ENCODE peak calls at places on chromosomes 3 and 15, in seven cellular contexts. L is mucosa of descending colon, E is AG09309, P is BE2C, X is psoas muscle, C is pancreas, W is cardiac muscle cell. Z is an unnamed sample.
A peak's percentile ranks its signal among the peaks of the same experiment; 100 is the strongest.

GRCh38 chr3:42852443-42852842 is 23.2 kb downstream of the CYP8B1 start:
- DNase-seq in L (no peak), E (no peak), P (peak; percentile 8), X (no peak), C (no peak), W (no peak), Z (peak; percentile 14)

GRCh38 chr3:57837686-57838085 is 81.6 kb downstream of the SLMAP start:
- DNase-seq in L (no peak), E (no peak), P (no peak), X (no peak), C (no peak), W (no peak), Z (peak; percentile 65)

GRCh38 chr3:127484601-127485388 is 105.7 kb downstream of the TPRA1 start:
- DNase-seq in L (no peak), E (no peak), P (no peak), X (no peak), C (no peak), W (no peak), Z (no peak)

GRCh38 chr3:42605550-42606173 is 5.2 kb downstream of the NKTR start:
- DNase-seq in L (no peak), E (no peak), P (no peak), X (no peak), C (peak; percentile 41), W (no peak), Z (no peak)

GRCh38 chr15:97909291-97909891 is 51.1 kb upstream of the ARRDC4 start:
- DNase-seq in L (peak; percentile 83), E (peak; percentile 11), P (peak; percentile 67), X (peak; percentile 78), C (peak; percentile 51), W (peak; percentile 79), Z (peak; percentile 78)

GRCh38 chr15:89806565-89807550 is 7.8 kb downstream of the ANPEP start:
- DNase-seq in L (peak; percentile 51), E (no peak), P (no peak), X (peak; percentile 38), C (peak; percentile 95), W (no peak), Z (no peak)

GRCh38 chr3:55584716-55585368 is 97.7 kb upstream of the WNT5A start:
- DNase-seq in L (no peak), E (no peak), P (no peak), X (no peak), C (no peak), W (peak; percentile 49), Z (no peak)

GRCh38 chr15:43433160-43433559 is 59.8 kb downstream of the TP53BP1 start:
- DNase-seq in L (no peak), E (peak; percentile 21), P (no peak), X (no peak), C (no peak), W (no peak), Z (no peak)

GRCh38 chr15:51642696-51643095 is 20.1 kb upstream of the DMXL2 start:
- DNase-seq in L (no peak), E (no peak), P (no peak), X (no peak), C (no peak), W (no peak), Z (peak; percentile 73)

GRCh38 chr3:23288286-23288685 is 85.2 kb downstream of the UBE2E2 start:
- DNase-seq in L (no peak), E (no peak), P (no peak), X (no peak), C (no peak), W (peak; percentile 24), Z (peak; percentile 16)

GRCh38 chr3:48157215-48157840 is 30.9 kb downstream of the CDC25A start:
- DNase-seq in L (no peak), E (peak; percentile 14), P (no peak), X (no peak), C (no peak), W (no peak), Z (peak; percentile 43)

GRCh38 chr3:142866841-142867631 is 21.8 kb downstream of the PCOLCE2 start:
- DNase-seq in L (peak; percentile 10), E (no peak), P (peak; percentile 60), X (no peak), C (peak; percentile 45), W (no peak), Z (peak; percentile 93)

GRCh38 chr3:106083854-106084253 is 215.0 kb upstream of the CBLB start:
- DNase-seq in L (no peak), E (no peak), P (no peak), X (no peak), C (no peak), W (no peak), Z (no peak)

GRCh38 chr3:42713747-42714146 is 11.1 kb upstream of the HHATL start:
- DNase-seq in L (no peak), E (no peak), P (no peak), X (no peak), C (no peak), W (peak; percentile 7), Z (no peak)

GRCh38 chr3:134353171-134353825 is 20.9 kb downstream of the AMOTL2 start:
- DNase-seq in L (no peak), E (no peak), P (no peak), X (peak; percentile 51), C (no peak), W (no peak), Z (no peak)

GRCh38 chr15:63501256-63502089 is 2.9 kb upstream of the USP3 start:
- DNase-seq in L (peak; percentile 84), E (peak; percentile 85), P (no peak), X (peak; percentile 86), C (peak; percentile 83), W (peak; percentile 37), Z (peak; percentile 86)

GRCh38 chr15:79308874-79309273 is 2.0 kb upstream of the TMED3 start:
- DNase-seq in L (no peak), E (no peak), P (no peak), X (no peak), C (no peak), W (no peak), Z (no peak)

GRCh38 chr3:141840737-141841544 is 35.5 kb upstream of the ATP1B3 start:
- DNase-seq in L (no peak), E (no peak), P (no peak), X (no peak), C (no peak), W (no peak), Z (peak; percentile 71)

GRCh38 chr3:60260546-60260945 is 990.7 kb downstream of the FHIT start:
- DNase-seq in L (no peak), E (no peak), P (no peak), X (no peak), C (no peak), W (no peak), Z (no peak)

GRCh38 chr15:68427961-68428360 is 4.0 kb downstream of the ITGA11 start:
- DNase-seq in L (no peak), E (no peak), P (no peak), X (no peak), C (no peak), W (no peak), Z (no peak)

GRCh38 chr3:42501321-42501680 is 1.1 kb upstream of the VIPR1 start:
- DNase-seq in L (no peak), E (no peak), P (no peak), X (no peak), C (peak; percentile 14), W (peak; percentile 55), Z (no peak)

DNA sequence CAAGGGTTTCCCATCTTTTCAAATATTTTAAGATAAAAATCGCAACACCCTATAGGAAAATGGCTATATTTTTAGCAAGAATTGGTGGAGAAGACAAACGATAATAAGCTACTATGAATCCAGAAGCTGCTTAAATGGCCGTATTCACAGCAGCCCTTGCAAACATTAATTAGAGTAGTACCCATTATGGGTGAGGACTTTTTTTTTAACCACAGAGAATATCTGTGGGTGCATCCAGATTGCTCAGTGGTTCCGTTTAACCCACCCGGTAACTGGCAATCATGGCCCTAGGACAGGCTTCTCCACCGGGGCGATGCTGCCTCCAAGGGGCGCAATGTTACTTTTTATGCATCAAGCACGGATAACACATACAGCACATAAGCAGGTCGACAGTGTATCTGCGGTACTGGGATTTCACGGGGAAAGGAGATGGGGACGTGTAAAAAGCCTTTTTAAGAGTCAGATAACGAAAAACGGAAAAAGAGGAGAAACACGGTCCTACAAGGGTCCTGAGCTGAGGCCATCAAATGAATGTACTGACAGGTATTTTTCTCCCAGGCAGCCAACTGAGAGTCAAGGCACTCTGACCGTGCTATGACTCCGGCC is 968 bp upstream of the TMEM266 start:
- DNase-seq in L (peak; percentile 14), E (no peak), P (peak; percentile 21), X (no peak), C (peak; percentile 48), W (peak; percentile 42), Z (peak; percentile 34)
- TF ChIP-seq CTCF in L (no peak), E (peak; percentile 20), P (peak; percentile 31), X (peak; percentile 36), C (no peak), W (peak; percentile 2), Z (peak; percentile 25)

DNA sequence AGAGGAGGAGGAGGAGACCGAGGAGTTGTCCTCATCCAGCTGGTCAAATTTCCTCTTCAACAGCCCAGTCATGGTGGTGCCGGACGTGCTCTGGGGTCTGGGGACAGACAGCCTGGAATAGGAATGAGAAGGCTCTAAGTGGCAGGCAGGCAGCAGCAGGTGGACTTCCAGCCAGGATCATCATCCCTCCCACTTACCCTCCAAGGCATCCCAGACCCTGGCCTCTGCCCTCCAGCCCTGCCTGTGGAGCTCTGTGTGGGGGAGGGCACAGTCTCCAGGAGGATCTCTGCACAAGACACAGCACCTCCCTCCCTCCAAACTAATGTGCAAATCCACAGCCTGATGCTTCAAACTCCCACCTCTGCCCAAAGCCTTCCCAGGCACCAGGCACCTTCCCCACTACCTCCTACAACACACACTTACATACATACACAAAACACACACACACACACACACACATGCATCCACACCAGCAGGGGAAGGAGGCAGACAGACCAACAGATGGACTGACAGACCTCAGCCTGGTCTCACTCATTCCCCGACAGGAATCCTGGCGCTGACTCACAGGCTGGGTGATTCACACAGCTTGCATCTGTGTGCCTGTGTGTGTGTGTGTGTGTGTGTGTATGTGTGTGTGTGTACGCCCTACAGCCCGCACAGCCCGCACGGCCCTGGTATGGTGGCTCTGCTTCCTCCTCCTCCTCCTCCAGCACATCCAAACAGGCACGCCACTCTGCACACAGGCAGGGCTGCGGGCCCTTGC is 6.6 kb downstream of the CSRNP1 start:
- DNase-seq in L (peak; percentile 84), E (peak; percentile 96), P (peak; percentile 75), X (peak; percentile 93), C (peak; percentile 72), W (no peak), Z (peak; percentile 98)
- H3K4me3 ChIP-seq in L (no peak overlapping the region), E (no peak overlapping the region), P (peak overlapping the region; percentile 8), X (peak overlapping the region; percentile 93), C (no peak overlapping the region), W (no peak overlapping the region), Z (no peak overlapping the region)

DNA sequence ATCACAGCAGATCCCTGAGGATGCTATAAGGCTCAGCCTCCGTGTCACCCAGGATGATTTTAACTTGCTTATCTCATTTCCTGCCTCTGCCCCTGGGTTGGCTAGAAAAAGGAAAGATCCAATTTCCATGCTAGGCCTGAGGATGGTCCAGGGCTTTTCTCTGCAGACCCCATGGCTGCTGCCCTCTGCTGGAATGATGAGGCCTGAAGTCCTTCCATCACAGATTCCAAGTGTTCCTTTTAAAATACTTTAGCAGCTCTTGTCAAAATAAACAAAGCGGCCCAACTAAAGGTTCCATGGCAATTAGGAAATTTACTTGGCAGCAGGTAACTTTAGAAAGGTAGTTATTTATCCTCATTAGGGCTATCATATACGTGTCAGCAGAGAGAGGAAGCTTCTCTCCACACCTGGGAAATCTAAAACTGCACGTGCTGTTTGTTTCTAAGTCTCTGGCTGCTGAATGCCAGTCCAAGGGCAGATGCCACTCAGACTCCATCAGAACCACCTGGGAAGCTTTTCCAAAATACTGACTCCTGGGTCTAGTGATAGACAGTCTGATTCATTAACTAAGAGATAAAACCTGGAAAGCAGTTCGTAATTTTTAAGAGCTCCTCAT is 401.9 kb upstream of the IL12A start:
- DNase-seq in L (no peak), E (no peak), P (peak; percentile 47), X (no peak), C (no peak), W (peak; percentile 52), Z (peak; percentile 24)
- TF ChIP-seq CTCF in L (no peak), E (peak; percentile 72), P (peak; percentile 79), X (no peak), C (no peak), W (peak; percentile 78), Z (peak; percentile 48)

GRCh38 chr3:53646723-53647122 is 152.3 kb downstream of the CACNA1D start:
- DNase-seq in L (no peak), E (no peak), P (no peak), X (no peak), C (no peak), W (no peak), Z (no peak)
- H3K4me3 ChIP-seq in L (no peak overlapping the region), E (no peak overlapping the region), P (no peak overlapping the region), X (no peak overlapping the region), C (no peak overlapping the region), W (no peak overlapping the region), Z (no peak overlapping the region)

Z was measured in epithelial cell of esophagus.